ENCODE peak calls at places on chromosomes 1 and 21, in seven cellular contexts. A is NCI-H510A treated with DMSO at 0.1 percent for 48 hours; L is left ventricle myocardium superior; S is stimulated activated naive B cell treated with anti-CD40 and anti-IgM and Interleukin-4, amounts not matched to agents 10 μg/mL and 1 μg/mL and 100 μg/mL, for 72 hours; N is esophagus squamous epithelium; Q is omental fat pad; P is NCI-H2029. H is an unnamed sample.

GRCh38 chr1:27934818-27935549 is at the start of gene SMPDL3B:
- DNase-seq in A (peak), L (no peak), S (no peak), N (no peak), Q (no peak), P (no peak), H (peak)

GRCh38 chr1:154352245-154352580 is 26.9 kb downstream of the ATP8B2 start:
- DNase-seq in A (no peak), L (no peak), S (no peak), N (no peak), Q (no peak), P (no peak), H (no peak)

GRCh38 chr1:65062339-65062738 is 85.7 kb upstream of the AK4 start:
- DNase-seq in A (no peak), L (no peak), S (no peak), N (no peak), Q (no peak), P (no peak), H (no peak)

GRCh38 chr1:81954388-81955023 is 153.8 kb downstream of the ADGRL2 start:
- DNase-seq in A (peak), L (no peak), S (no peak), N (no peak), Q (no peak), P (no peak), H (peak)

GRCh38 chr1:222924140-222924706 is 109.4 kb downstream of the DISP1 start:
- DNase-seq in A (no peak), L (no peak), S (no peak), N (no peak), Q (no peak), P (no peak), H (no peak)

GRCh38 chr1:98817830-98818229 is 156.3 kb downstream of the SNX7 start:
- DNase-seq in A (no peak), L (no peak), S (no peak), N (no peak), Q (no peak), P (no peak), H (peak)

GRCh38 chr1:207863893-207864535 is 46.9 kb downstream of the CD34 start:
- DNase-seq in A (no peak), L (no peak), S (peak), N (no peak), Q (no peak), P (no peak), H (no peak)

GRCh38 chr1:33111965-33112364 is 31.0 kb downstream of the AZIN2 start:
- DNase-seq in A (no peak), L (no peak), S (no peak), N (no peak), Q (no peak), P (no peak), H (no peak)

GRCh38 chr1:115107501-115108260 is 18.4 kb upstream of the TSPAN2 start:
- DNase-seq in A (no peak), L (no peak), S (no peak), N (no peak), Q (no peak), P (no peak), H (no peak)

GRCh38 chr1:13763991-13764390 is 64.0 kb downstream of the PRDM2 start:
- DNase-seq in A (no peak), L (no peak), S (no peak), N (no peak), Q (no peak), P (no peak), H (no peak)

GRCh38 chr1:76901158-76901767 is 34.0 kb downstream of the ST6GALNAC5 start:
- DNase-seq in A (no peak), L (no peak), S (peak), N (no peak), Q (no peak), P (peak), H (peak)

GRCh38 chr1:19370453-19371170 is 58.5 kb downstream of the SLC66A1 start:
- DNase-seq in A (no peak), L (no peak), S (no peak), N (no peak), Q (no peak), P (no peak), H (no peak)

GRCh38 chr1:211334986-211335385 is 8.4 kb downstream of the TRAF5 start:
- DNase-seq in A (no peak), L (no peak), S (no peak), N (no peak), Q (no peak), P (no peak), H (no peak)

GRCh38 chr1:187626056-187626455 is 797.3 kb downstream of the PLA2G4A start:
- DNase-seq in A (peak), L (no peak), S (no peak), N (no peak), Q (no peak), P (no peak), H (no peak)

GRCh38 chr1:1628656-1629429 is 3.1 kb upstream of the MMP23B start:
- DNase-seq in A (no peak), L (no peak), S (no peak), N (no peak), Q (no peak), P (no peak), H (no peak)

GRCh38 chr21:38123626-38124025 is 133.2 kb upstream of the KCNJ15 start:
- DNase-seq in A (peak), L (no peak), S (no peak), N (no peak), Q (no peak), P (peak), H (no peak)

GRCh38 chr1:206442101-206442500 is 28.2 kb upstream of the IKBKE start:
- DNase-seq in A (no peak), L (no peak), S (no peak), N (no peak), Q (no peak), P (no peak), H (no peak)

GRCh38 chr1:65459397-65459768 is 38.9 kb downstream of the LEPR start:
- DNase-seq in A (peak), L (no peak), S (no peak), N (no peak), Q (no peak), P (no peak), H (peak)

GRCh38 chr21:14550200-14550599 is 4.1 kb upstream of the SAMSN1 start:
- DNase-seq in A (no peak), L (no peak), S (no peak), N (no peak), Q (no peak), P (no peak), H (no peak)

GRCh38 chr1:212981571-212982328 is 31.4 kb downstream of the VASH2 start:
- DNase-seq in A (no peak), L (no peak), S (no peak), N (no peak), Q (no peak), P (no peak), H (peak)

GRCh38 chr1:152348447-152348846 is 11.4 kb downstream of the FLG2 start:
- DNase-seq in A (no peak), L (no peak), S (no peak), N (no peak), Q (no peak), P (no peak), H (no peak)

GRCh38 chr1:6414443-6414844 is 5.3 kb downstream of the HES2 start:
- DNase-seq in A (peak), L (no peak), S (no peak), N (no peak), Q (no peak), P (no peak), H (no peak)